ENCODE peak calls at places on chromosome 13, in five cellular contexts. One of them, this sample, is unnamed.

GRCh38 chr13:77177646-77178045 is 149.2 kb downstream of the MYCBP2 start:
- ATAC-seq in HepG2: no peak
- ATAC-seq in GM12878: no peak
- ATAC-seq in upper lobe of left lung: no peak
- ATAC-seq in K562: no peak
- ATAC-seq in this sample: no peak

GRCh38 chr13:97298816-97299215 is 76.7 kb downstream of the MBNL2 start:
- ATAC-seq in upper lobe of left lung: no peak
- ATAC-seq in HepG2: no peak
- ATAC-seq in K562: no peak
- ATAC-seq in GM12878: no peak
- ATAC-seq in this sample: no peak

GRCh38 chr13:51793570-51794273 is 10.2 kb downstream of the DHRS12 start:
- ATAC-seq in HepG2: no peak
- ATAC-seq in GM12878: peak
- ATAC-seq in upper lobe of left lung: peak
- ATAC-seq in K562: peak
- ATAC-seq in this sample: peak

GRCh38 chr13:51518847-51519246 is 65.4 kb upstream of the WDFY2 start:
- ATAC-seq in K562: no peak
- ATAC-seq in HepG2: no peak
- ATAC-seq in upper lobe of left lung: no peak
- ATAC-seq in GM12878: peak
- ATAC-seq in this sample: no peak

GRCh38 chr13:101152184-101152583 is 264.1 kb downstream of the NALCN start:
- ATAC-seq in GM12878: no peak
- ATAC-seq in HepG2: no peak
- ATAC-seq in K562: no peak
- ATAC-seq in upper lobe of left lung: no peak
- ATAC-seq in this sample: no peak

GRCh38 chr13:28047784-28048388 is 52.5 kb downstream of the FLT3 start:
- ATAC-seq in HepG2: no peak
- ATAC-seq in upper lobe of left lung: no peak
- ATAC-seq in GM12878: peak
- ATAC-seq in K562: no peak
- ATAC-seq in this sample: no peak

GRCh38 chr13:21399741-21400140 is 59.4 kb downstream of the ZDHHC20 start:
- ATAC-seq in upper lobe of left lung: no peak
- ATAC-seq in HepG2: no peak
- ATAC-seq in K562: no peak
- ATAC-seq in GM12878: no peak
- ATAC-seq in this sample: no peak

GRCh38 chr13:46665630-46666482 is 112.9 kb downstream of the LRCH1 start:
- ATAC-seq in K562: no peak
- ATAC-seq in upper lobe of left lung: no peak
- ATAC-seq in GM12878: peak
- ATAC-seq in HepG2: peak
- ATAC-seq in this sample: no peak

GRCh38 chr13:36673838-36674326 is at the start of gene SERTM1:
- ATAC-seq in K562: no peak
- ATAC-seq in GM12878: no peak
- ATAC-seq in upper lobe of left lung: peak
- ATAC-seq in HepG2: no peak
- ATAC-seq in this sample: peak

GRCh38 chr13:46185634-46186033 is 3.7 kb upstream of the LCP1 start:
- ATAC-seq in HepG2: no peak
- ATAC-seq in K562: no peak
- ATAC-seq in upper lobe of left lung: no peak
- ATAC-seq in GM12878: no peak
- ATAC-seq in this sample: no peak

GRCh38 chr13:101149735-101150380 is 266.4 kb downstream of the NALCN start:
- ATAC-seq in GM12878: peak
- ATAC-seq in K562: peak
- ATAC-seq in upper lobe of left lung: no peak
- ATAC-seq in HepG2: peak
- ATAC-seq in this sample: no peak

GRCh38 chr13:85095887-85096286 is 703.3 kb downstream of the SLITRK6 start:
- ATAC-seq in K562: no peak
- ATAC-seq in HepG2: no peak
- ATAC-seq in GM12878: no peak
- ATAC-seq in upper lobe of left lung: no peak
- ATAC-seq in this sample: no peak

GRCh38 chr13:89136678-89137077 is 1465.5 kb downstream of the SLITRK5 start:
- ATAC-seq in GM12878: peak
- ATAC-seq in upper lobe of left lung: no peak
- ATAC-seq in HepG2: no peak
- ATAC-seq in K562: no peak
- ATAC-seq in this sample: no peak

GRCh38 chr13:74015137-74015536 is 119.1 kb downstream of the KLF12 start:
- ATAC-seq in K562: no peak
- ATAC-seq in HepG2: peak
- ATAC-seq in GM12878: peak
- ATAC-seq in upper lobe of left lung: no peak
- ATAC-seq in this sample: no peak

GRCh38 chr13:105936816-105937215 is 598.6 kb downstream of the EFNB2 start:
- ATAC-seq in GM12878: no peak
- ATAC-seq in HepG2: no peak
- ATAC-seq in K562: no peak
- ATAC-seq in upper lobe of left lung: no peak
- ATAC-seq in this sample: no peak

GRCh38 chr13:74555291-74556001 is 421.2 kb upstream of the KLF12 start:
- ATAC-seq in K562: no peak
- ATAC-seq in upper lobe of left lung: no peak
- ATAC-seq in GM12878: no peak
- ATAC-seq in HepG2: no peak
- ATAC-seq in this sample: no peak

GRCh38 chr13:50357586-50358118 is 342.4 kb downstream of the KCNRG start:
- ATAC-seq in HepG2: no peak
- ATAC-seq in upper lobe of left lung: peak
- ATAC-seq in GM12878: no peak
- ATAC-seq in K562: peak
- ATAC-seq in this sample: peak

GRCh38 chr13:33787051-33787591 is 30.8 kb upstream of the RFC3 start:
- ATAC-seq in HepG2: peak
- ATAC-seq in GM12878: peak
- ATAC-seq in K562: peak
- ATAC-seq in upper lobe of left lung: no peak
- ATAC-seq in this sample: no peak

GRCh38 chr13:93244918-93245280 is 18.3 kb downstream of the GPC6 start:
- ATAC-seq in HepG2: no peak
- ATAC-seq in GM12878: no peak
- ATAC-seq in upper lobe of left lung: no peak
- ATAC-seq in K562: no peak
- ATAC-seq in this sample: peak

GRCh38 chr13:22427783-22428182 is 753.0 kb upstream of the SGCG start:
- ATAC-seq in K562: no peak
- ATAC-seq in HepG2: no peak
- ATAC-seq in upper lobe of left lung: no peak
- ATAC-seq in GM12878: no peak
- ATAC-seq in this sample: no peak

GRCh38 chr13:98829541-98829940 is 77.1 kb upstream of the SLC15A1 start:
- ATAC-seq in HepG2: no peak
- ATAC-seq in K562: no peak
- ATAC-seq in upper lobe of left lung: no peak
- ATAC-seq in GM12878: no peak
- ATAC-seq in this sample: no peak

GRCh38 chr13:71864094-71864980 is 2.7 kb downstream of the DACH1 start:
- ATAC-seq in HepG2: no peak
- ATAC-seq in upper lobe of left lung: peak
- ATAC-seq in K562: no peak
- ATAC-seq in GM12878: no peak
- ATAC-seq in this sample: peak

GRCh38 chr13:110109140-110109783 is 197.7 kb downstream of the COL4A1 start:
- ATAC-seq in GM12878: no peak
- ATAC-seq in HepG2: no peak
- ATAC-seq in upper lobe of left lung: no peak
- ATAC-seq in K562: no peak
- ATAC-seq in this sample: no peak

GRCh38 chr13:112218416-112218815 is 151.5 kb downstream of the SOX1 start:
- ATAC-seq in upper lobe of left lung: no peak
- ATAC-seq in K562: no peak
- ATAC-seq in GM12878: no peak
- ATAC-seq in HepG2: no peak
- ATAC-seq in this sample: no peak

GRCh38 chr13:104106705-104107393 is 1040.6 kb upstream of the SLC10A2 start:
- ATAC-seq in upper lobe of left lung: no peak
- ATAC-seq in GM12878: no peak
- ATAC-seq in K562: no peak
- ATAC-seq in HepG2: no peak
- ATAC-seq in this sample: no peak

GRCh38 chr13:78603240-78603947 is at the start of gene POU4F1:
- ATAC-seq in GM12878: peak
- ATAC-seq in HepG2: peak
- ATAC-seq in K562: peak
- ATAC-seq in upper lobe of left lung: no peak
- ATAC-seq in this sample: peak
- TF ChIP-seq POLR2AphosphoS5 in GM12878: no peak
- TF ChIP-seq POLR2AphosphoS5 in HepG2: no peak
- TF ChIP-seq POLR2AphosphoS5 in K562: no peak
- TF ChIP-seq POLR2AphosphoS5 in upper lobe of left lung: no peak
- TF ChIP-seq POLR2AphosphoS5 in this sample: no peak

GRCh38 chr13:59176775-59177174 is 987.0 kb downstream of the DIAPH3 start:
- ATAC-seq in GM12878: no peak
- ATAC-seq in K562: no peak
- ATAC-seq in HepG2: peak
- ATAC-seq in upper lobe of left lung: no peak
- ATAC-seq in this sample: no peak

GRCh38 chr13:59182241-59182640 is 981.5 kb downstream of the DIAPH3 start:
- ATAC-seq in K562: no peak
- ATAC-seq in upper lobe of left lung: no peak
- ATAC-seq in GM12878: no peak
- ATAC-seq in HepG2: no peak
- ATAC-seq in this sample: no peak

GRCh38 chr13:59178344-59178743 is 985.4 kb downstream of the DIAPH3 start:
- ATAC-seq in K562: no peak
- ATAC-seq in upper lobe of left lung: no peak
- ATAC-seq in GM12878: no peak
- ATAC-seq in HepG2: no peak
- ATAC-seq in this sample: no peak
- TF ChIP-seq CTCF in K562: no peak
- TF ChIP-seq CTCF in upper lobe of left lung: no peak
- TF ChIP-seq CTCF in GM12878: no peak
- TF ChIP-seq CTCF in HepG2: peak
- TF ChIP-seq CTCF in this sample: no peak

GRCh38 chr13:41064493-41064892 is 3.2 kb downstream of the WBP4 start:
- ATAC-seq in HepG2: no peak
- ATAC-seq in GM12878: no peak
- ATAC-seq in upper lobe of left lung: no peak
- ATAC-seq in K562: no peak
- ATAC-seq in this sample: no peak

GRCh38 chr13:41059896-41060722 is 1.2 kb upstream of the WBP4 start:
- ATAC-seq in upper lobe of left lung: peak
- ATAC-seq in K562: peak
- ATAC-seq in GM12878: peak
- ATAC-seq in HepG2: peak
- ATAC-seq in this sample: peak

GRCh38 chr13:41061075-41061913 is at the start of gene WBP4:
- ATAC-seq in HepG2: peak
- ATAC-seq in GM12878: peak
- ATAC-seq in K562: peak
- ATAC-seq in upper lobe of left lung: peak
- ATAC-seq in this sample: peak

GRCh38 chr13:41060723-41061074 is 610 bp upstream of the WBP4 start:
- ATAC-seq in K562: peak
- ATAC-seq in GM12878: peak
- ATAC-seq in upper lobe of left lung: peak
- ATAC-seq in HepG2: peak
- ATAC-seq in this sample: peak

DNA sequence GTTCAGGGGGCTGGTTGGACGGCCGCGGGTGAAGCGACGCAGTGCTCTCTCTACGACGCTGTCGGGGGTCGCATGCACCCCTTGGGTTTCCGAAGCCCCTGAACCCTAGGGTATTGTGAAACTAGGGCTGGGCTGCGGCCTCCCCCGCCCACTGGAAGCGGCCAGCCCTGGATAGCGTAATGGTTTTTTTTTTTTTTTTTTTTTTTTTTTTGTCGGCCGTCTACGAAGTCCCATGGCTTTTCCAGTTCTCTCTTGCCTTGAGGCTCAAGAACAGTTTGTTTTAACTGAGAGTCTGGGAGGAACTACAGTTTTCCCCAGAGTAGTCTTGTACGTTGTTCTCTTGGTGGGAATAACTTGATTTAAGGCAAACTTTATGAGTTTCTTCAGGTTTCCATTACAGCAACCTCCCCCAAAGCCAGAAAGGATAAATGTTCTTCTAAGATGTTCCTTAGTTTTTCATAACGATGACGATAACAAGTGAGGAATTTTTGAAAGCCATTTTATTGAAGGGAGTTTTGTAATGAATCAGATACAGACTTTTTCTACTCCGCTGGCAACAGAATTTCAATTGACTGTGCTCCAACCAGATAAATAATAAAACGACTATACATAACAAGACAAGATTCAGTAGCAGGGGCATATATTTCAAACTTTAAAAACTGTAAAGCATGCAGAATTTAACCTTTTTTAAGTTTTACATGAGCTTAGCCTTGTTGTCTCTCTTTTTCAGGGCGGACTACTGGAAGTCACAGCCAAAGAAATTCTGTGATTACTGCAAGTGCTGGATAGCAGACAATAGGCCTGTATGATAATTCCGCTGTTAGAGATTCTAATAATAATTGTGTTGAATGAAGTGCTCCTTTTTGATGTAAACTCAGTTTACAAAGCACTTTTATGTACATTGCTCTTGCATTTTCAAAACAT is 867 bp downstream of the WBP4 start:
- ATAC-seq in GM12878: peak
- ATAC-seq in K562: peak
- ATAC-seq in upper lobe of left lung: peak
- ATAC-seq in HepG2: peak
- ATAC-seq in this sample: peak
- TF ChIP-seq EP300 in GM12878: no peak
- TF ChIP-seq EP300 in K562: no peak
- TF ChIP-seq EP300 in upper lobe of left lung: no peak
- TF ChIP-seq EP300 in HepG2: no peak
- TF ChIP-seq EP300 in this sample: no peak

DNA sequence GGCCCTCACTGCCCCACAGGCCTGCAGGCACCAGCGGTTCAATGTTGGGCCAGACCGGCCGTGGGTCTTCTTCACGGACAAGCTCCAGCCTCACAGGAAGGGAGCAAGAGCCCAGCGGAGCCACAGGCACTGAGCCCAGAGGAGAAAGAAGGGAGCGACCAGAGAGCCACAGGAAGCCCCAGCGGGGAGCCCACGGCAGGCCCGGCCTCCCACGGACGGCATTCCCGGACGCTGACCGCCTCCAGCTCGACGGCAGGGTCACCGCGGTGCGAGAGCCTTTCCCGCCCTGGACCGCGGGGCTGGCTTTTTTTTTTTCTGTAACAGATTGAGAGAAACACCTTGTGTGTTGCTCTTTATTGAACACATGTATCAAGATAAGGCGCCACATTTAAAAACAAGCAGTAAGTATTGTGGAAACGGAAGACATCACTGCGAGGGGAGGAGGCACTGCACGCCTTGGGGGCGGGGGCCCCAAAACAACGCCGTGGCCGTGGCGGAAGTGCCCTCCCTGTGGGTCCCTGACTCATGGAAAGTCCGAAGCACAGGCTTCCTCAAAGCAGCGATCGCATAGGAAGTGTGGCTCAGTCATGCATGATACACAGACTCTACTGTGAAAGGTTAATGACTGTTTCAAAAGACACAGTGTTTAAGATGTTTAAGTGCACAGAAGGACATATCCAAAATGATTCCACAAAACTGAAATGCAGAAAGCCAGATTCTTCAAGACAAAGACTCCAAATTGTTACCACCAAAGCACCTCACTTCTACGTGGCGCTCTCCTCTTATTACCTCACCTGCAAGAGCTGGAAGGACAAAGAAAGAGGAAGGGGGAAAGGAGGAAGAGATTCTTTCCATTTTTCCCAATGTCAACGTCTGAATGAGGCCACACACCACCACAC is 3.5 kb downstream of the RASA3 start:
- ATAC-seq in upper lobe of left lung: peak
- ATAC-seq in HepG2: no peak
- ATAC-seq in GM12878: peak
- ATAC-seq in K562: peak
- ATAC-seq in this sample: peak
- TF ChIP-seq POLR2AphosphoS5 in upper lobe of left lung: peak
- TF ChIP-seq POLR2AphosphoS5 in HepG2: no peak
- TF ChIP-seq POLR2AphosphoS5 in GM12878: peak
- TF ChIP-seq POLR2AphosphoS5 in K562: peak
- TF ChIP-seq POLR2AphosphoS5 in this sample: peak